ENCODE peak calls at places on chromosomes 13 and 19, in four cellular contexts. J is WTC11, X is K562, Y is HepG2. S is an unnamed sample.

GRCh38 chr13:85170372-85170771 is 628.8 kb downstream of the SLITRK6 start:
- DNase-seq in J (no peak), X (no peak), Y (no peak), S (no peak)

GRCh38 chr13:73851104-73851503 is 283.1 kb downstream of the KLF12 start:
- DNase-seq in J (no peak), X (no peak), Y (no peak), S (no peak)

GRCh38 chr13:94232956-94233355 is 246.5 kb downstream of the DCT start:
- DNase-seq in J (no peak), X (no peak), Y (no peak), S (no peak)

GRCh38 chr19:29216021-29216420 is 3.1 kb upstream of the UQCRFS1 start:
- DNase-seq in J (no peak), X (no peak), Y (no peak), S (no peak)

GRCh38 chr13:30751183-30751933 is 16.0 kb downstream of the ALOX5AP start:
- DNase-seq in J (no peak), X (no peak), Y (no peak), S (no peak)

GRCh38 chr19:30148039-30148438 is 206.0 kb downstream of the URI1 start:
- DNase-seq in J (no peak), X (no peak), Y (peak), S (no peak)

GRCh38 chr19:50330365-50331078 is 1.3 kb upstream of the KCNC3 start:
- DNase-seq in J (peak), X (peak), Y (peak), S (peak)

GRCh38 chr13:51451467-51452390 is 1.1 kb downstream of the INTS6 start:
- DNase-seq in J (peak), X (peak), Y (peak), S (peak)

GRCh38 chr13:50208826-50209335 is 193.6 kb downstream of the KCNRG start:
- DNase-seq in J (peak), X (peak), Y (peak), S (peak)

GRCh38 chr13:109698779-109699178 is 87.6 kb downstream of the IRS2 start:
- DNase-seq in J (no peak), X (no peak), Y (no peak), S (no peak)

GRCh38 chr13:51955281-51955771 is 55.9 kb downstream of the ATP7B start:
- DNase-seq in J (no peak), X (peak), Y (no peak), S (no peak)

GRCh38 chr19:30365121-30365800 is 6.9 kb upstream of the ZNF536 start:
- DNase-seq in J (no peak), X (no peak), Y (no peak), S (no peak)

GRCh38 chr13:40911341-40911740 is 107.8 kb downstream of the ELF1 start:
- DNase-seq in J (no peak), X (no peak), Y (no peak), S (no peak)

GRCh38 chr13:44199627-44200207 is 173.9 kb upstream of the SERP2 start:
- DNase-seq in J (no peak), X (no peak), Y (no peak), S (no peak)

GRCh38 chr13:112995395-112996091 is 26.5 kb downstream of the MCF2L start:
- DNase-seq in J (no peak), X (no peak), Y (no peak), S (no peak)

GRCh38 chr13:73872397-73872796 is 261.8 kb downstream of the KLF12 start:
- DNase-seq in J (no peak), X (no peak), Y (no peak), S (no peak)

GRCh38 chr19:13830761-13831481 is 35.7 kb downstream of the ZSWIM4 start:
- DNase-seq in J (no peak), X (no peak), Y (no peak), S (no peak)

GRCh38 chr19:33193864-33194362 is at the start of gene LRP3:
- DNase-seq in J (peak), X (no peak), Y (no peak), S (peak)

GRCh38 chr13:100828226-100828625 is 153.6 kb upstream of the TMTC4 start:
- DNase-seq in J (no peak), X (no peak), Y (peak), S (peak)

GRCh38 chr19:46021531-46022041 is 1.3 kb downstream of the PGLYRP1 start:
- DNase-seq in J (peak), X (peak), Y (no peak), S (no peak)

GRCh38 chr13:95388420-95389079 is 87.3 kb upstream of the ABCC4 start:
- DNase-seq in J (no peak), X (no peak), Y (no peak), S (no peak)

GRCh38 chr19:14369399-14370168 is 11.7 kb upstream of the ADGRE5 start:
- DNase-seq in J (no peak), X (peak), Y (no peak), S (no peak)

GRCh38 chr13:66543780-66544179 is 686.4 kb downstream of the PCDH9 start:
- DNase-seq in J (peak), X (no peak), Y (no peak), S (peak)

GRCh38 chr13:66547685-66548084 is 682.5 kb downstream of the PCDH9 start:
- DNase-seq in J (no peak), X (no peak), Y (no peak), S (no peak)

DNA sequence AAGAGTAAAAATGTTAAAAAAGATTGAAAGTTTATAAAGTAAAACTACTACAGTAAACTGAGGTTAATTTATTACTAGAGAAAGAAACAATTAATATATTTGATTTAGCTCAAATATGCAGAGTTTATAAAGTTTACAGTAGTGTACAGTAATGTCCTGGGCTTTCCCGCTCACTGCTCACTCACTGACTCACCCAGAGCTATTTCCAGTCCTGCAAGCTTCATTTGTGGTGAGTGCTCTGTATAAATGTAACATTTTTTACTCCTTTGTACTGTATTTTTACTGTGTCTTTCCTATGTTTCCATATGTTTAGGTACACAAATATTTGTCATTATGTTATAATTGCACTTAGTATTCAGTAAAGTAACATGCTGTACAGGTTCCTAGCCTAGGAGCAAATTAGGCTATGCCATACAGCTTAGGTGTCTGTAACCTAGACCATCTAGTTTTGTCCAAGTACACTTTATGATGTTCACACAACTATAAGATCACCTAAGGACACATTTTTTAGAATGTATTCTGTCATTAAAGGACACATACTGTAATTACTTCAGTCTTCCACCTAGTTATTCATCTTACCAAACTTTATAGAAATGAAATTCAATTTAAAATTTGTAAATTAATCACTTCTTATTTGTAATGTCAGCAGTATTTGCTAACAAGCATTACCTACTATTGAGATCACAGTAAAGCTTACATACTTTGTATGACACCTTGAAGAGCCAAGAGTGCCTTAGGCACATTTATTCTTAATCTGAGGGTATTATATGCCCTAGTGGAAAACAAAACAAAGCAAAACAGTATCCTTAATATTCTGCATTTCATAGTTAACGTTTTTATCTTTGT is 683.4 kb downstream of the PCDH9 start:
- DNase-seq in J (no peak), X (no peak), Y (no peak), S (no peak)
- TF ChIP-seq ELF4 in J (no peak), X (no peak), Y (no peak), S (no peak)

GRCh38 chr13:99630269-99630898 is 129.1 kb downstream of the TM9SF2 start:
- DNase-seq in J (no peak), X (no peak), Y (no peak), S (no peak)

GRCh38 chr13:99628442-99628841 is 127.2 kb downstream of the TM9SF2 start:
- DNase-seq in J (no peak), X (no peak), Y (no peak), S (no peak)

GRCh38 chr13:99629641-99630040 is 128.4 kb downstream of the TM9SF2 start:
- DNase-seq in J (no peak), X (no peak), Y (no peak), S (no peak)

GRCh38 chr13:99624936-99625540 is 123.8 kb downstream of the TM9SF2 start:
- DNase-seq in J (no peak), X (no peak), Y (no peak), S (no peak)

DNA sequence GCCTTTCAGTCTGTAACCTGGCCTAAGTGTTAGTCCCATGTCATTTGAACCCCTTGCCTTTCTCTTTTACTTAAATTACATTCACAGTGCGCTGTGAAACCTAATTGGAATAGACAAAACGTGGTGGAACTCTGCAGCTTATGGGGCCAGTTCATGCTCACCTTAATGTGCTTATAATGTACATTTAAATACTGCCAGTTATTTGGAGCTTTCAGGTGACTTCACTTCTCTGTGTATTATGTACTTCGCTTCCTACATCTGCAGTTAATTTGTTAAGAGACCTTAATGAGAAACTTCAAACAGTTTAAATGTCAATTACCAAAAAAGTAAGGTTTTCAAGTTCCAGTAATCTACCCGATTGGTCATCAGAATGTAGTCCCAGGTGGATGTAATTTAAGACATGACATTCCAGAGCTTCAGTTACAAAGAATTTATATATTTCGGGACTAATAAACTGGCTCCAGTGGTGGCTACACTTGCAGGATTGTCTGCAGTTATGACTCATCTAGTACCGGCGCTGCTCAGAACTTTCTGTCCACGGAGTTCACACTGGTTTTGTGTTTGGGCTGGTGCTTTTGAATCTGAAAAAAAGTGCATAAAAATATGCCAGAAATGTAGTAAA is 125.3 kb downstream of the TM9SF2 start:
- DNase-seq in J (no peak), X (no peak), Y (no peak), S (no peak)
- TF ChIP-seq SP1 in J (no peak), X (no peak), Y (no peak), S (no peak)

GRCh38 chr19:2591537-2592291 is 110.8 kb downstream of the GNG7 start:
- DNase-seq in J (no peak), X (no peak), Y (peak), S (no peak)

GRCh38 chr19:2586196-2586595 is 110.3 kb downstream of the GADD45B start:
- DNase-seq in J (no peak), X (no peak), Y (no peak), S (no peak)

GRCh38 chr19:2590630-2591399 is 111.7 kb downstream of the GNG7 start:
- DNase-seq in J (no peak), X (no peak), Y (no peak), S (no peak)

GRCh38 chr19:2587001-2587719 is 111.2 kb downstream of the GADD45B start:
- DNase-seq in J (peak), X (no peak), Y (no peak), S (no peak)

GRCh38 chr19:2589441-2589840 is 113.1 kb downstream of the GNG7 start:
- DNase-seq in J (no peak), X (no peak), Y (no peak), S (no peak)
- TF ChIP-seq ELF4 in J (no peak), X (no peak), Y (no peak), S (no peak)

DNA sequence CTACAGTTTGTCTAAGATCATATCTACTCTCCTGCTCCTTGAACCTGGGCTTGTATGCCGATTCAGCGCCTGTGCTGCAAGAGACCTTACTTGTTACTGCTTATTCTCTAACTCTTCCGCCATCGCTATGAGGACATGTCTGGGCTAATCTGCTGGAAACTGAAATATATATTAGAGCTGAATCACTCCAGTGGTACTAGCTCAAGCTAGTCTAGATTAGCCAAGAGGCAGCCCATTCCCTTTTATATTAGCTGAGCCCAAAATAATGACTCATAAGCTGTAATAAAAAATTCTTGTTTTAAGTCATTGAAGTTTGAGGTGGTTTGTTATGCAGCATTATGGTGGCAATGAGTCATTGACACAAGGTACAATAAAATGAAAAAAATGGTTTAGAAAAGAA is 52.8 kb downstream of the SLC6A16 start:
- DNase-seq in J (no peak), X (no peak), Y (no peak), S (no peak)
- TF ChIP-seq SP1 in J (no peak), X (no peak), Y (no peak), S (no peak)

GRCh38 chr19:17751912-17752273 is 616 bp downstream of the FCHO1 start:
- DNase-seq in J (no peak), X (no peak), Y (no peak), S (no peak)

GRCh38 chr19:17752865-17753639 is 1.8 kb downstream of the FCHO1 start:
- DNase-seq in J (no peak), X (no peak), Y (no peak), S (no peak)

GRCh38 chr19:17748884-17749638 is 2.2 kb upstream of the FCHO1 start:
- DNase-seq in J (no peak), X (no peak), Y (no peak), S (no peak)

GRCh38 chr19:17749912-17750317 is 1.4 kb upstream of the FCHO1 start:
- DNase-seq in J (no peak), X (peak), Y (no peak), S (no peak)

GRCh38 chr19:17751103-17751911 is at the start of gene FCHO1:
- DNase-seq in J (no peak), X (peak), Y (peak), S (no peak)
- TF ChIP-seq ELF4 in J (no peak), X (no peak), Y (no peak), S (no peak)

DNA sequence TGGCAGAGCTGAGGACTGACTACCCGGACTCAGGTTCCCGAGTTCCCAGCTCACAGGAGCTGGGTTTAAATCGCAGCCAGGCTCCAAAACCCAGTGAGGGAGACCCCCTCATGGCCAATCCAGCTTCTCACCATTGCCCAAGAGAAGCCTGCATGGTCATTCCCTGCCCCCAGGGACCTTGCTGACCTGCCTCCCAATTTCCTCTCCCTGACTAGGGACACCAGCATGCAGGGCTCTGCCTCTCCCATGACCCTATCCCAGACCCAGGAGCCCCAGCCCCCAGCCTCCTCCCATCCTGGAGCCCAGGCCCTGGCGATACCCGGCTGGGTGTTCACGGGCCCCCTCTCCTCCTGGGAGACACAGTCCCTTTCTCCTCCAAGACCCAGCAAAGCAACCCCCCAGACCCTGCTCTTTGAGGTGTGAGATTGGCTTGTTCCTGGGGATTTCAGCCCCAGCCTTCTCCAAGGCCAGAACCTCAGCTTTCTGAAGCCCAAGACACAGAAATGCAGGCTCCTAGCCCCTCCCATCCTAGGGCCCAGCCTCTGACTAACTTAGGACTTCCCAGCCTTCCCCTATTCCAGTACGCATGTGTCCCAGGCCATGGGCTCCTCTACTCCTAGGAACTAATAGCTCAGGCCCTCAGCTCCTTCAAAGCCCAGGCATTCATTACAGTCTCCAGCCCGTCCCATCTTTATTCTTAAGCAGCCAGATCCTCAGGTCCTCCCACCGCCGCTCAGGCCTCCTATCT is 1.1 kb downstream of the GYS1 start:
- DNase-seq in J (no peak), X (peak), Y (no peak), S (peak)
- TF ChIP-seq SP1 in J (no peak), X (no peak), Y (no peak), S (no peak)

GRCh38 chr13:26713341-26713740 is 47.2 kb downstream of the GPR12 start:
- DNase-seq in J (no peak), X (no peak), Y (no peak), S (no peak)
- TF ChIP-seq ELF4 in J (no peak), X (no peak), Y (no peak), S (no peak)

GRCh38 chr13:20129076-20129475 is 31.8 kb downstream of the GJA3 start:
- DNase-seq in J (no peak), X (no peak), Y (no peak), S (no peak)

GRCh38 chr13:20130012-20130411 is 30.8 kb downstream of the GJA3 start:
- DNase-seq in J (no peak), X (no peak), Y (no peak), S (no peak)

GRCh38 chr13:20132052-20132634 is 28.7 kb downstream of the GJA3 start:
- DNase-seq in J (no peak), X (no peak), Y (no peak), S (no peak)

GRCh38 chr13:20130652-20131051 is 30.2 kb downstream of the GJA3 start:
- DNase-seq in J (no peak), X (no peak), Y (no peak), S (no peak)

GRCh38 chr13:20131057-20131832 is 29.6 kb downstream of the GJA3 start:
- DNase-seq in J (no peak), X (no peak), Y (no peak), S (no peak)
- TF ChIP-seq SP1 in J (no peak), X (no peak), Y (no peak), S (no peak)

DNA sequence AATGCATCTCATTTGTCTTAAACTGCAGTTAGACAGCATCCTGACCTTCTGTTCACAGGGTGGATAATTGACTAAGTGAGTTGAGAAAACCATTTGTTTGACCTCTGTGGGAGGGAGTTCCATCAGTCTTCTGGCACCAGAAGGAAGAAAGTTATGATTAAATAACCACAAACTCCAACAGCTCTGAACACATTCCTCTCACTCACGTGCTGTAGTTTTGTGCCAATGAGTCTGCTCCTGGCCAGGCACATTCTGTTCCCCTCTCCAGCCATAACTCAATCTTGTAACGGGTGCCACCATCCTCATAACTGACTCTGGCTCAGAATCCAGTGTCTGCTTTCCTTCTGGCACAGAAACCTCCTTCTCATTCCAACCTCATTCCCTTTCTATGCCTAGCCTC is 817.1 kb downstream of the SLITRK1 start:
- DNase-seq in J (no peak), X (no peak), Y (no peak), S (no peak)
- TF ChIP-seq ELF4 in J (no peak), X (no peak), Y (no peak), S (no peak)

S was measured in HEK293T.